ENCODE peak calls at places on chromosomes 4 and X, in nine cellular contexts. Q is transverse colon; H is CD8-positive, alpha-beta memory T cell; B is MM.1S; E is PC-9; O is endodermal cell; U is psoas muscle; G is HCT116; K is right lobe of liver. T is an unnamed sample. For H3K36me3 and H3K9me3, the result is how much of the 10 kb centered on the place peaks cover.

GRCh38 chrX:43000121-43000520 is 222.2 kb upstream of the PPP1R2C start:
- DNase-seq in H (no peak), Q (no peak), E (no peak), K (no peak), G (no peak), O (no peak), U (no peak), B (no peak), T (no peak)

GRCh38 chr4:126772662-126773061 is 860.1 kb upstream of the INTU start:
- DNase-seq in Q (no peak), U (no peak), B (no peak), G (no peak), O (no peak), H (no peak), E (no peak), K (no peak), T (no peak)

GRCh38 chr4:123744664-123745290 is 348.2 kb downstream of the SPRY1 start:
- DNase-seq in G (no peak), H (no peak), U (peak), K (no peak), B (peak), Q (no peak), O (no peak), E (peak), T (peak)

GRCh38 chr4:168357941-168358340 is 39.4 kb upstream of the DDX60 start:
- DNase-seq in B (no peak), E (no peak), G (no peak), H (no peak), O (no peak), U (no peak), K (no peak), Q (no peak), T (no peak)

GRCh38 chrX:11244641-11245040 is 48.6 kb upstream of the AMELX start:
- DNase-seq in Q (no peak), K (no peak), O (no peak), U (no peak), B (no peak), E (no peak), G (no peak), H (no peak), T (no peak)

GRCh38 chrX:80237072-80237471 is 183.2 kb upstream of the TENT5D start:
- DNase-seq in U (no peak), E (no peak), Q (no peak), G (no peak), K (no peak), B (no peak), O (peak), H (no peak), T (no peak)

GRCh38 chr4:169047967-169048366 is 37.9 kb upstream of the CBR4 start:
- DNase-seq in H (no peak), O (no peak), Q (no peak), B (no peak), E (no peak), K (no peak), U (no peak), G (no peak), T (no peak)

GRCh38 chr4:152771736-152772533 is 7.6 kb downstream of the TIGD4 start:
- DNase-seq in K (no peak), U (no peak), B (peak), O (no peak), Q (no peak), H (no peak), G (no peak), E (no peak), T (no peak)

GRCh38 chrX:49232525-49232924 is 615 bp downstream of the CACNA1F start:
- DNase-seq in H (no peak), Q (no peak), B (no peak), E (no peak), O (no peak), K (no peak), G (no peak), U (no peak), T (no peak)

GRCh38 chr4:155248002-155248896 is 39.8 kb downstream of the NPY2R start:
- DNase-seq in K (no peak), H (no peak), O (peak), U (no peak), E (no peak), G (no peak), B (no peak), Q (no peak), T (no peak)

GRCh38 chrX:24760601-24761000 is 66.9 kb downstream of the POLA1 start:
- DNase-seq in G (no peak), Q (no peak), O (no peak), H (no peak), B (no peak), U (no peak), E (no peak), K (no peak), T (no peak)

GRCh38 chrX:104136241-104137019 is 20.4 kb downstream of the SLC25A53 start:
- DNase-seq in B (peak), U (peak), G (peak), E (peak), K (peak), H (peak), Q (peak), O (peak), T (peak)

GRCh38 chrX:129654652-129655546 is at the start of gene APLN:
- DNase-seq in H (no peak), U (peak), O (peak), G (no peak), B (peak), Q (no peak), K (peak), E (no peak), T (peak)

GRCh38 chr4:8287606-8288280 is 18.2 kb downstream of the HTRA3 start:
- DNase-seq in O (no peak), K (peak), G (no peak), H (no peak), B (no peak), E (no peak), U (peak), Q (no peak), T (peak)

GRCh38 chrX:67724359-67725110 is 180.7 kb downstream of the AR start:
- DNase-seq in E (no peak), O (no peak), Q (no peak), G (no peak), H (no peak), B (no peak), U (peak), K (no peak), T (no peak)

GRCh38 chrX:69493766-69494165 is 10.4 kb upstream of the NALF2 start:
- DNase-seq in E (no peak), K (no peak), B (no peak), H (no peak), G (no peak), O (no peak), Q (no peak), U (no peak), T (no peak)

GRCh38 chr4:118814901-118815300 is 21.0 kb downstream of the SEC24D start:
- DNase-seq in O (no peak), K (no peak), U (no peak), Q (no peak), E (no peak), H (no peak), G (no peak), B (no peak), T (no peak)
- H3K36me3 ChIP-seq in O (half or more), K (under half), U (under half), Q (under half), E (under half), H (under half), G (under half), B (under half), T (half or more)

GRCh38 chr4:25368315-25368714 is 8.7 kb upstream of the ANAPC4 start:
- DNase-seq in K (no peak), Q (no peak), E (no peak), B (no peak), O (peak), G (no peak), U (no peak), H (no peak), T (no peak)
- H3K9me3 ChIP-seq in K (under half), Q (under half), E (under half), B (under half), O (under half), G (under half), U (under half), H (under half), T (under half)

GRCh38 chr4:33566649-33567048 is 2677.7 kb downstream of the ARAP2 start:
- DNase-seq in B (no peak), U (no peak), O (no peak), E (no peak), H (no peak), K (no peak), G (no peak), Q (no peak), T (no peak)
- H3K36me3 ChIP-seq in B (under half), U (under half), O (under half), E (under half), H (under half), K (under half), G (under half), Q (under half), T (under half)

DNA sequence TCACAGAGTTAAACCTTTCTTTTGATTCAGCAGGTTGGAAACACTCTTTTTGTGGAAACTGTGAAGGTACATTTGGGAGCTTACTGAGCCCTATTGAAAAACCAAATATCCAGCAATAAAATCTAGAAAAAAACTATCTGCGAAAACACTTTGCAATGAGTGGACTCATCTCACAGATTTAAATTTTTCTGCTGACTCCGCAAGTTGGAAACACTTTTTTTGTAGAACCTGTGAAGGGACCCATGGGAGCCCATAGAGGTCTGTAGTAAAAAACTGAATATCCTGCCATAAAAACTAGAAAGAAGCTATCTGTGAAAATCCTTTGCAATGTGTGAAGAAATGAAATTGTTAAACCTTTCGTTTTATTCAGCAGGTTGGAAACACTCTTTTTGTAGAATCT is 22.5 kb upstream of the DCUN1D4 start:
- DNase-seq in U (no peak), O (no peak), Q (no peak), K (no peak), E (no peak), H (no peak), G (no peak), B (no peak), T (no peak)
- H3K9me3 ChIP-seq in U (under half), O (half or more), Q (under half), K (under half), E (under half), H (under half), G (under half), B (under half), T (under half)

GRCh38 chr4:111556861-111557260 is 588.4 kb upstream of the FAM241A start:
- DNase-seq in E (no peak), U (no peak), O (no peak), Q (no peak), K (no peak), B (no peak), G (no peak), H (no peak), T (no peak)

GRCh38 chr4:111562811-111563210 is 582.4 kb upstream of the FAM241A start:
- DNase-seq in G (no peak), H (no peak), B (no peak), E (no peak), O (no peak), Q (no peak), U (no peak), K (no peak), T (no peak)
- H3K36me3 ChIP-seq in G (under half), H (under half), B (under half), E (under half), O (under half), Q (under half), U (under half), K (under half), T (under half)

T was measured in left ventricle myocardium inferior.